ENCODE peak calls at places on chromosome 14, in nine cellular contexts. C, G, K, H, E, W, V, O and S are unnamed samples.

GRCh38 chr14:99120147-99121026 is 151.6 kb downstream of the BCL11B start:
- DNase-seq in K (no peak), E (no peak), O (no peak), G (no peak), V (no peak), H (no peak), C (no peak), W (no peak), S (no peak)

GRCh38 chr14:65371784-65372183 is 40.7 kb upstream of the FUT8 start:
- DNase-seq in K (no peak), W (no peak), E (no peak), V (no peak), G (no peak), C (no peak), H (no peak), O (no peak), S (no peak)

GRCh38 chr14:35989736-35990135 is 163.6 kb downstream of the BRMS1L start:
- DNase-seq in E (no peak), O (no peak), W (no peak), V (no peak), G (no peak), C (no peak), H (no peak), K (no peak), S (no peak)

GRCh38 chr14:105581551-105582341 is 55.4 kb downstream of the TMEM121 start:
- DNase-seq in W (peak), E (peak), V (peak), H (no peak), O (no peak), K (no peak), C (no peak), G (no peak), S (no peak)

GRCh38 chr14:72471346-72471745 is 422.6 kb downstream of the DPF3 start:
- DNase-seq in C (no peak), O (no peak), E (no peak), K (no peak), V (no peak), H (no peak), W (no peak), G (no peak), S (no peak)

GRCh38 chr14:93999573-93999972 is 2.5 kb downstream of the CCDC197 start:
- DNase-seq in K (no peak), V (no peak), O (no peak), H (no peak), E (no peak), G (no peak), W (no peak), C (peak), S (no peak)

GRCh38 chr14:92456215-92457017 is 57.2 kb upstream of the RIN3 start:
- DNase-seq in E (no peak), K (peak), W (peak), O (peak), V (peak), H (peak), C (peak), G (no peak), S (peak)

GRCh38 chr14:83992857-83993256 is 1537.1 kb upstream of the FLRT2 start:
- DNase-seq in V (no peak), E (no peak), G (no peak), C (no peak), W (no peak), O (no peak), K (no peak), H (peak), S (no peak)

GRCh38 chr14:59919582-59920377 is at the start of gene LRRC9:
- DNase-seq in V (no peak), W (peak), E (peak), C (peak), H (peak), K (no peak), O (no peak), G (no peak), S (no peak)

GRCh38 chr14:69090187-69090789 is 62.6 kb downstream of the DCAF5 start:
- DNase-seq in V (peak), C (peak), O (peak), H (no peak), G (no peak), K (no peak), W (no peak), E (no peak), S (no peak)

GRCh38 chr14:68715032-68715924 is 77.6 kb downstream of the ZFP36L1 start:
- DNase-seq in W (no peak), O (no peak), V (no peak), H (peak), E (no peak), K (no peak), C (no peak), G (peak), S (peak)

GRCh38 chr14:59208224-59208814 is 19.9 kb downstream of the DAAM1 start:
- DNase-seq in E (no peak), G (no peak), W (no peak), K (no peak), C (no peak), V (no peak), O (peak), H (peak), S (peak)

GRCh38 chr14:58560208-58560607 is 77.6 kb upstream of the DACT1 start:
- DNase-seq in E (no peak), W (no peak), G (no peak), H (peak), K (no peak), V (no peak), C (no peak), O (no peak), S (peak)

GRCh38 chr14:39181026-39181692 is 6.1 kb downstream of the PNN start:
- DNase-seq in V (no peak), W (no peak), G (no peak), O (no peak), K (no peak), C (no peak), E (no peak), H (no peak), S (no peak)

GRCh38 chr14:21408152-21408551 is 24.3 kb upstream of the SUPT16H start:
- DNase-seq in V (no peak), G (no peak), O (peak), H (peak), C (no peak), E (no peak), W (no peak), K (no peak), S (peak)

GRCh38 chr14:64634558-64634957 is 69.7 kb upstream of the PLEKHG3 start:
- DNase-seq in W (no peak), G (no peak), C (no peak), H (no peak), E (no peak), K (no peak), O (no peak), V (no peak), S (no peak)

GRCh38 chr14:105537580-105538474 is 11.4 kb downstream of the TMEM121 start:
- DNase-seq in K (peak), W (no peak), O (peak), C (peak), V (peak), G (no peak), H (no peak), E (peak), S (no peak)

GRCh38 chr14:26811756-26812305 is 214.0 kb upstream of the NOVA1 start:
- DNase-seq in K (no peak), G (no peak), W (no peak), O (no peak), C (no peak), H (no peak), V (no peak), E (no peak), S (no peak)

GRCh38 chr14:58637040-58637390 is 747 bp upstream of the DACT1 start:
- DNase-seq in E (peak), G (no peak), O (no peak), K (peak), W (peak), C (no peak), H (peak), V (no peak), S (peak)

GRCh38 chr14:28762290-28762948 is 4.2 kb upstream of the FOXG1 start:
- DNase-seq in E (no peak), H (no peak), G (no peak), K (no peak), O (no peak), W (no peak), C (no peak), V (no peak), S (no peak)

GRCh38 chr14:94123296-94123695 is 6.1 kb downstream of the IFI27L2 start:
- DNase-seq in G (no peak), C (no peak), K (no peak), E (no peak), O (no peak), W (no peak), V (no peak), H (no peak), S (no peak)

DNA sequence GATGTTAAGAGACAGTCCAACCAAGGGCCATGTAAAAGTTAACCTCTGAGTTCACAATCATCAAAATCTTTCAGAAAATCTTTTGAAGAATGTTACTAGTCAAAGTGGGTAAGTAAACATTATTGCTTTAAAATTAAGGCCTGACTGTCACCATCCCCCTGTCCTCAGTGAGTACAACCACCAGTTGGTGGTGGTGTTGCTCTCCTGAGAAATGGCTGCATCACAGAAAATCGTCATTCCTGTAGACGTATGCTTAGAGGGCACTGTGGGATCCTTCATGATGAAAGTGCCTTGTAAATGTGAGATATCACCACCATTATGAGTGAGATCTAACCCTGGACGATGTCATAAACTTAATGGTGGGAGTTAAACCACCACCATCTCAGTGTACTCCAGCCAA is 451.2 kb downstream of the RPS29 start:
- DNase-seq in W (no peak), V (no peak), H (no peak), O (no peak), K (no peak), E (no peak), G (no peak), C (peak), S (no peak)
- TF ChIP-seq CTCF in W (no peak), V (no peak), H (no peak), O (no peak), K (no peak), E (no peak), G (no peak), C (peak), S (no peak)

DNA sequence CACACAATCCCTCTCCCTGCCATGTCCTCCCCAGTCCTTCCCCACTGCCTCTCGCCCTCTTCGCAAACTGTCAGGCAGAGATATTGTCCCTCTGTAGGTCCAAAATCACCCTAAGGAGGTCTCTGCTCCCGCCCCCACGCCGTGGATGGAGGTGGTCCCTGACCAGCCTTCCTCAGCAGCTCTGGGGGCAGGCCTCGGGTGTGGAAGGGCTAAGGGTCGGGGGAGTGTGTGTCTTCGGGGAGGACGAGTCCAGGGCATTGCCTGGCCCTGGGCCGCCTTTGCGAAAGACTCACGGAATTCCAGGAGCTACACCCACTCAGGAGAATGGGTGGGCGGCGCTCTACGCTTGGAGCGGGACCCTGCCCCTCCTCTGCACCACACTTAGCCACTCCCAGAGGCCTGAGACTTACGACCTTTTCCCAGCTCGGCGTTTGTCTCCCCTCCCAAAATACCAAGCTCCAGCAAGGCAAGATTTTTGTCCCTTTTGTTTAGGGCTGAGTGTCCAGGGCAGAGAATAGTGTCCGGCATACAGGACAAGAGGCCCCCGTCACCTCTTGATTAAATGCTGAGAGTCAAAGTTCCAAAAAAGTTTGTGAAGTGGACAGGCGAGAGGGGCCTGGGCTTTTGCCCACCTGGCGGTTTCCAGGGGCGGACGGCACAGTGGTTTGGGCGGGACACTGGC is 881 bp downstream of the PYGL start:
- DNase-seq in C (peak), O (peak), H (peak), K (peak), V (no peak), E (no peak), G (peak), W (peak), S (no peak)
- H3K27ac ChIP-seq in C (no peak), O (peak), H (no peak), K (peak), V (no peak), E (no peak), G (peak), W (peak), S (peak)

GRCh38 chr14:77986808-77987207 is 183.4 kb upstream of the NRXN3 start:
- DNase-seq in G (no peak), V (no peak), E (no peak), O (no peak), C (no peak), W (no peak), H (no peak), K (no peak), S (no peak)

GRCh38 chr14:77989441-77989891 is 180.7 kb upstream of the NRXN3 start:
- DNase-seq in K (peak), E (peak), G (no peak), W (no peak), C (no peak), O (no peak), H (no peak), V (no peak), S (no peak)

GRCh38 chr14:77988096-77988870 is 181.9 kb upstream of the NRXN3 start:
- DNase-seq in W (no peak), E (no peak), C (no peak), O (no peak), K (no peak), V (no peak), G (no peak), H (peak), S (no peak)

GRCh38 chr14:77991128-77991772 is 178.9 kb upstream of the NRXN3 start:
- DNase-seq in V (no peak), W (no peak), K (no peak), E (no peak), O (no peak), H (no peak), G (no peak), C (peak), S (no peak)

DNA sequence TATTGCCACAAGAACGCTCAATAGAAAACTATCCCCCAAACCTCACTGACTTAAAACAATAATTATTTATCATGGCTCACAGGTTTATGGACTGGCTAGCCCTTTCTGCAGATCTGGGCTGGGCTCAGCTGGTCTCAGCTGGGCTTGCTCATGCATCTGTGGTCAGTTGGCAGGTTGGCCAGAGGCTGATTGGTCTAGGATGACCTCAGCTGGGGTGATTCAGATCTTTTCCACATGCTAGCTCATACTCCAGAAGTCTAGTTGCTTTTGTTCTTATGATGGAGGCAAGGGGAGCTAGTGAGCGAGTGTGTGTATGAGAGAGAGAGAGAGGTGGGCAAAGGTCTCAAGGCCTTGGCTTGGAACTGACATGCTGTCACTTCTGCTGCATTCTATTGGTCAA is 181.2 kb upstream of the NRXN3 start:
- DNase-seq in G (peak), H (peak), V (no peak), C (no peak), K (peak), E (peak), O (no peak), W (no peak), S (no peak)
- TF ChIP-seq CTCF in G (no peak), H (no peak), V (no peak), C (no peak), K (no peak), E (no peak), O (no peak), W (no peak), S (no peak)

DNA sequence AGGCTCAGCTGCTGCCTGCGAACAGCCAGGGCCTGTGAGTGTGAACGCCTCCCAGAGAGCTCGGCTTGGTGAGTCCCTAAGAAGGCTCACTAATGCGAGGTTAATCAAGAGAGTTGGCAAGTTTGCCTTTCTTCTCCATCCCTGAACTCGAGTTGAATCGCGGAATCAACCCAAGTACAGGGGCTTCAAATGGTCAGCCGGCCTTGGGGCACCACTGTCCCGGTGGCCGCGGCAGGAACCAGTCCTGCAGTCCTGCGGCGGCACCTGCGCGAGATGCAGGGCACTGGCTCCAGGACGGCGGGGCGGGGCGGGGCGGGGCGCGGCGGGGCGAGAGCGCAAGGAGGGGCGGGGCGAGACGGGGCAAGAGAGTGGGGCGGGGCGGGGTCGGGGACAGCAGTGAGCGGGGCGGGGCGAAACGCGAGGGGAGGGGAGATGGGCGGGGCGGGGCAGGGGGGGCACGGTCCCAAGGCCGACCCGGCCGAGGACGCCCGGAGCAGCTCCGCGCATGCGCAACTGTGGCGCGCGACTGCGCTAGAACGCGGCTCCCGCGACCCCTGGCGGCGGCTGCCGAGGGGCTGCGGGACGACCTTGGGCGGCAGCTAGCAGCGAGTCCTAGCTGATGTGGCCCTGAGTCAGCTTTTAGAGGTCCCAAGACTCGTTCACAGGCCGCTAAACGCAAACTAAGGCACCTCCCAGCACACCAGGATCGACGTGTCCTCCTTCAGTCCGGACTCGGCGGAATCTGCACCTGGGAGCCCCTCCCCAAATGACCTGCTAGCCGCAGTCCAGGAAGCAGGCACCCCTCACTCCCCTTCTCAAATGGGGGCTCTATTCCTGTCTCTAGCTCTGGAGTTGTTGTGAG is 58.0 kb downstream of the TTC7B start:
- DNase-seq in V (peak), K (peak), E (peak), G (peak), W (peak), O (peak), H (peak), C (peak), S (peak)
- H3K27ac ChIP-seq in V (peak), K (peak), E (peak), G (peak), W (peak), O (peak), H (peak), C (peak), S (peak)

GRCh38 chr14:55328317-55328716 is 57.1 kb downstream of the FBXO34 start:
- DNase-seq in V (no peak), G (no peak), K (no peak), H (peak), O (no peak), W (no peak), C (no peak), E (no peak), S (peak)

GRCh38 chr14:55324812-55325211 is 53.6 kb downstream of the FBXO34 start:
- DNase-seq in C (no peak), E (no peak), V (no peak), G (no peak), W (no peak), K (no peak), H (no peak), O (no peak), S (no peak)

GRCh38 chr14:55323910-55324309 is 52.7 kb downstream of the FBXO34 start:
- DNase-seq in O (no peak), E (no peak), C (no peak), H (no peak), W (no peak), G (no peak), V (no peak), K (no peak), S (no peak)

GRCh38 chr14:55329999-55330710 is 58.9 kb downstream of the FBXO34 start:
- DNase-seq in O (no peak), K (no peak), V (no peak), C (no peak), E (no peak), H (no peak), W (no peak), G (no peak), S (peak)

GRCh38 chr14:55327179-55327578 is 56.0 kb downstream of the FBXO34 start:
- DNase-seq in V (no peak), W (no peak), E (no peak), G (no peak), H (no peak), C (no peak), K (no peak), O (no peak), S (no peak)
- TF ChIP-seq CTCF in V (no peak), W (no peak), E (no peak), G (no peak), H (no peak), C (no peak), K (no peak), O (no peak), S (no peak)